ENCODE peak calls at places on chromosomes 16 and 17, in five cellular contexts. One of them, this sample, is unnamed.

GRCh38 chr17:77049440-77049839 is 91.3 kb upstream of the SEC14L1 start:
- DNase-seq in lung: no peak
- DNase-seq in HCEC 1CT: no peak
- DNase-seq in GM04504: peak
- DNase-seq in neural progenitor cell: no peak
- DNase-seq in this sample: no peak

GRCh38 chr17:82978765-82979349 is 100.6 kb upstream of the METRNL start:
- DNase-seq in neural progenitor cell: no peak
- DNase-seq in GM04504: no peak
- DNase-seq in lung: no peak
- DNase-seq in HCEC 1CT: no peak
- DNase-seq in this sample: no peak

GRCh38 chr17:17924131-17924856 is 47.9 kb downstream of the TOM1L2 start:
- DNase-seq in lung: no peak
- DNase-seq in HCEC 1CT: peak
- DNase-seq in neural progenitor cell: no peak
- DNase-seq in GM04504: no peak
- DNase-seq in this sample: no peak

GRCh38 chr17:74369221-74369620 is 1.9 kb downstream of the GPR142 start:
- DNase-seq in HCEC 1CT: no peak
- DNase-seq in GM04504: no peak
- DNase-seq in lung: peak
- DNase-seq in neural progenitor cell: peak
- DNase-seq in this sample: no peak

GRCh38 chr17:47615766-47616424 is 33.8 kb upstream of the KPNB1 start:
- DNase-seq in lung: no peak
- DNase-seq in GM04504: peak
- DNase-seq in neural progenitor cell: peak
- DNase-seq in HCEC 1CT: peak
- DNase-seq in this sample: no peak

GRCh38 chr17:58391302-58391984 is 25.9 kb downstream of the RNF43 start:
- DNase-seq in HCEC 1CT: no peak
- DNase-seq in GM04504: no peak
- DNase-seq in lung: peak
- DNase-seq in neural progenitor cell: no peak
- DNase-seq in this sample: peak

GRCh38 chr17:19719365-19720209 is 3.2 kb upstream of the SLC47A2 start:
- DNase-seq in lung: no peak
- DNase-seq in GM04504: no peak
- DNase-seq in neural progenitor cell: no peak
- DNase-seq in HCEC 1CT: no peak
- DNase-seq in this sample: peak

GRCh38 chr16:28264656-28265055 is 27.7 kb upstream of the SBK1 start:
- DNase-seq in neural progenitor cell: no peak
- DNase-seq in lung: peak
- DNase-seq in HCEC 1CT: peak
- DNase-seq in GM04504: peak
- DNase-seq in this sample: no peak

GRCh38 chr17:77466140-77466539 is 325.4 kb downstream of the SEC14L1 start:
- DNase-seq in GM04504: no peak
- DNase-seq in neural progenitor cell: peak
- DNase-seq in lung: no peak
- DNase-seq in HCEC 1CT: no peak
- DNase-seq in this sample: no peak

GRCh38 chr16:53132406-53132805 is 77.6 kb downstream of the CHD9 start:
- DNase-seq in lung: no peak
- DNase-seq in GM04504: no peak
- DNase-seq in neural progenitor cell: no peak
- DNase-seq in HCEC 1CT: no peak
- DNase-seq in this sample: no peak

GRCh38 chr17:80716986-80717385 is 172.3 kb downstream of the RPTOR start:
- DNase-seq in GM04504: no peak
- DNase-seq in lung: no peak
- DNase-seq in neural progenitor cell: no peak
- DNase-seq in HCEC 1CT: no peak
- DNase-seq in this sample: no peak

GRCh38 chr16:67407176-67407787 is 9.0 kb downstream of the ZDHHC1 start:
- DNase-seq in GM04504: no peak
- DNase-seq in lung: no peak
- DNase-seq in neural progenitor cell: no peak
- DNase-seq in HCEC 1CT: no peak
- DNase-seq in this sample: no peak